ENCODE peak calls at places on chromosomes 7 and 10, in seven cellular contexts. W is mucosa of gallbladder, T is H54, V is lower leg skin, P is HCT116, F is endothelial cell, I is GM10248. X is an unnamed sample.
A peak's percentile ranks its signal among the peaks of the same experiment; 100 is the strongest.

GRCh38 chr10:52316005-52316404 is 1.9 kb downstream of the DKK1 start:
- DNase-seq in F (no peak), W (no peak), P (no peak), V (no peak), I (no peak), T (no peak), X (no peak)

GRCh38 chr7:143321734-143322133 is 5.8 kb downstream of the CLCN1 start:
- DNase-seq in I (no peak), W (peak; percentile 36), T (no peak), P (no peak), F (no peak), V (no peak), X (no peak)

GRCh38 chr7:5419523-5420107 is 4.0 kb downstream of the TNRC18 start:
- DNase-seq in I (no peak), T (no peak), P (no peak), W (no peak), V (no peak), F (peak; percentile 21), X (peak; percentile 43)

GRCh38 chr7:2954433-2954853 is 89.2 kb downstream of the CARD11 start:
- DNase-seq in F (no peak), V (no peak), I (peak; percentile 10), W (no peak), P (no peak), T (no peak), X (no peak)

GRCh38 chr7:156725982-156726381 is 85.4 kb downstream of the RNF32 start:
- DNase-seq in W (no peak), P (no peak), V (no peak), I (no peak), T (no peak), F (no peak), X (no peak)

GRCh38 chr10:21527634-21528451 is 2.4 kb upstream of the SKIDA1 start:
- DNase-seq in F (no peak), W (no peak), P (no peak), V (no peak), T (no peak), I (no peak), X (no peak)

GRCh38 chr7:25856056-25856780 is 295.8 kb upstream of the NFE2L3 start:
- DNase-seq in W (no peak), F (no peak), T (no peak), P (no peak), I (no peak), V (no peak), X (peak; percentile 27)

GRCh38 chr10:132294561-132295320 is 13.0 kb downstream of the STK32C start:
- DNase-seq in V (no peak), F (peak; percentile 56), I (no peak), P (no peak), T (no peak), W (no peak), X (peak; percentile 81)

GRCh38 chr10:122154733-122155366 is 116.2 kb upstream of the BTBD16 start:
- DNase-seq in V (no peak), T (no peak), I (no peak), W (no peak), P (no peak), F (peak; percentile 15), X (no peak)

GRCh38 chr10:44858988-44859387 is 52.1 kb upstream of the TMEM72 start:
- DNase-seq in T (no peak), P (no peak), V (no peak), F (no peak), W (peak; percentile 6), I (no peak), X (no peak)

GRCh38 chr7:30789334-30789711 is 18.1 kb downstream of the MINDY4 start:
- DNase-seq in W (no peak), F (no peak), V (no peak), I (no peak), P (no peak), T (peak; percentile 93), X (no peak)

GRCh38 chr7:100887186-100887954 is 2.1 kb downstream of the UFSP1 start:
- DNase-seq in F (no peak), V (no peak), I (peak; percentile 83), P (no peak), T (no peak), W (no peak), X (no peak)

GRCh38 chr10:1198453-1199344 is 142.5 kb downstream of the WDR37 start:
- DNase-seq in W (no peak), V (no peak), F (no peak), I (no peak), P (no peak), T (no peak), X (no peak)

GRCh38 chr7:29194594-29195417 is at the start of gene CHN2:
- DNase-seq in T (no peak), V (peak; percentile 53), P (no peak), F (peak; percentile 52), W (peak; percentile 55), I (peak; percentile 21), X (peak; percentile 72)

GRCh38 chr7:5424689-5425506 is 1.3 kb upstream of the TNRC18 start:
- DNase-seq in I (no peak), V (peak; percentile 45), F (peak; percentile 42), T (no peak), P (no peak), W (peak; percentile 48), X (peak; percentile 37)

GRCh38 chr7:82234457-82235049 is 209.0 kb downstream of the CACNA2D1 start:
- DNase-seq in W (no peak), T (no peak), P (peak; percentile 31), I (no peak), V (no peak), F (no peak), X (no peak)

GRCh38 chr10:53025172-53025651 is 252.6 kb upstream of the MBL2 start:
- DNase-seq in I (no peak), F (no peak), T (no peak), P (no peak), V (no peak), W (no peak), X (no peak)

GRCh38 chr7:21412291-21412896 is 15.5 kb upstream of the SP4 start:
- DNase-seq in V (no peak), T (no peak), W (no peak), I (peak; percentile 49), F (no peak), P (no peak), X (no peak)

GRCh38 chr7:139748373-139748765 is 29.4 kb downstream of the HIPK2 start:
- DNase-seq in V (no peak), W (no peak), P (no peak), I (no peak), T (no peak), F (no peak), X (no peak)

GRCh38 chr7:3922175-3922635 is 621.2 kb downstream of the SDK1 start:
- DNase-seq in P (peak; percentile 72), V (peak; percentile 37), W (peak; percentile 45), T (peak; percentile 94), I (no peak), F (peak; percentile 7), X (peak; percentile 20)